ENCODE peak calls at places on chromosomes 12 and 14, in five cellular contexts. P is PC-9, D is fibroblast of lung, G is endodermal cell, H is lower lobe of right lung. O is an unnamed sample.

GRCh38 chr12:8078400-8078799 is 3.7 kb upstream of the NECAP1 start:
- DNase-seq in P (peak), D (peak), G (peak), H (no peak), O (peak)

GRCh38 chr12:95014554-95014953 is 11.1 kb upstream of the NDUFA12 start:
- DNase-seq in P (no peak), D (no peak), G (no peak), H (no peak), O (no peak)

GRCh38 chr12:114846771-114847170 is 162.8 kb upstream of the TBX3 start:
- DNase-seq in P (no peak), D (no peak), G (no peak), H (no peak), O (no peak)

GRCh38 chr14:76844223-76844622 is 18.0 kb downstream of the LRRC74A start:
- DNase-seq in P (no peak), D (peak), G (peak), H (peak), O (peak)

GRCh38 chr12:1630827-1631591 is 2.0 kb downstream of the WNT5B start:
- DNase-seq in P (no peak), D (peak), G (peak), H (no peak), O (peak)

GRCh38 chr12:100356646-100357223 is at the start of gene SLC17A8:
- DNase-seq in P (no peak), D (no peak), G (peak), H (no peak), O (no peak)

GRCh38 chr12:7375145-7375543 is 68.8 kb downstream of the CD163L1 start:
- DNase-seq in P (no peak), D (no peak), G (no peak), H (no peak), O (no peak)

GRCh38 chr12:226401-226800 is 12.4 kb upstream of the SLC6A12 start:
- DNase-seq in P (no peak), D (no peak), G (peak), H (no peak), O (no peak)

GRCh38 chr14:91252901-91253794 is 8.6 kb upstream of the GPR68 start:
- DNase-seq in P (no peak), D (no peak), G (peak), H (peak), O (no peak)

GRCh38 chr14:30240685-30241084 is 313.0 kb upstream of the PRKD1 start:
- DNase-seq in P (no peak), D (no peak), G (no peak), H (no peak), O (no peak)

GRCh38 chr14:100359111-100359510 is 36.0 kb downstream of the SLC25A47 start:
- DNase-seq in P (no peak), D (no peak), G (no peak), H (no peak), O (no peak)
- H3K27ac ChIP-seq in P (no peak), D (no peak), G (no peak), H (no peak), O (no peak)

DNA sequence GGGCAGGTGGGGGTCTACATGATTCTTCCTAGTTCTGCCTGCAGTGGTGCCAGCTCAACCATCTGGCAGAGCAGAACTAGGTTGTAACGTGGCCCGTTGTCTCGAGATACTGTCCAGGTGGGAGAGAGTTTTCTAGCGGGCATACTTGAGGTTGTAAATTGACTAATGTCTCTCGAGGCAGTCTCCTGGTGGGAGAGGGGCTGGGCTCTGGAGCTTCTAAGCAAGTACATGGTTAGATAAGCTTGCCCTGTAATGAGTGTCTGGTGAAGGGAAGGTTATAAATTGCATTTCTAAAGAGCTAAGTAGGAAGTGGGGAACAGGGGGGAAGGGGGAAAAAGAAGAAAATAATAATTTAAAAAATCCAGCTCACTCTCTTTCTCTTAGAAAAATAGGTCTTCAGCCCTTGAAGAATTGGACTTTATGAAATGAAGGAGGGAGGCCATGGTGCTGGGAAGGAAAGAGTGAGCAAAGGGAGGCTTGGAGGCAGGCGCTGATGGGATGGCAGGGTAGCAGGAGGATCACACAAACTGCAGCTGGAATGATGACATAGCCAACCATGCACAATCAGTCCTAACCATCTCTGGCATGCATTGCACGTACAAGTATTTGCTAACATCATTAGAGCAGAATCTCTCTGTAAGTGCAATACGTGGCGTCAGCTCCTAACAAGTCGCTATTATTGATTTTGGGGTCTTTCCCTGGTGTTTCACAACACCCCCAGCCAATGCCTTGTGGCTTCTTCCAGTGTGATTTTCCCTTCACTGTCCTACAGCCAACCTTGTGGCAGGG is 18.3 kb downstream of the BDKRB1 start:
- DNase-seq in P (no peak), D (peak), G (no peak), H (no peak), O (no peak)
- TF ChIP-seq CTCF in P (no peak), D (no peak), G (no peak), H (no peak), O (no peak)

DNA sequence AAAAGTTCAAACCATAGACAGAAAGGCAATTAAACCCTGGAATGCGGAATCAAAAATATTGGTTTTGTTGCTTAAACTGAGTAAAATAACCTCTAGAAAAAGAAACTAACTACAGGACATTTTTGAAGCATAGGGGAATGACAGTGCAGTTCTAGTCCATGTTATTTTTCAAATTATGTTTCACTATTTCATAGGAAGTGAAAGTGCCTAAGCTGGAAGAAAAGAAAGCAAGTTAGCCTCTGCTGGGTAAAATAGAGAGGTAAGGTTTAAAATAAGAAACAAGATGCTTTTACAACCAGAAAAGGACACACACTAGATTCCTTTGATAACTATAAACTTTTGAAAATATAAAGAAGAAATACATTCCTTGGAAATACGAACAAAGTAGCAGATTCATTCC is 1.1 kb downstream of the CLECL1 start:
- DNase-seq in P (no peak), D (no peak), G (no peak), H (no peak), O (no peak)
- H3K27ac ChIP-seq in P (no peak), D (no peak), G (no peak), H (peak), O (no peak)

DNA sequence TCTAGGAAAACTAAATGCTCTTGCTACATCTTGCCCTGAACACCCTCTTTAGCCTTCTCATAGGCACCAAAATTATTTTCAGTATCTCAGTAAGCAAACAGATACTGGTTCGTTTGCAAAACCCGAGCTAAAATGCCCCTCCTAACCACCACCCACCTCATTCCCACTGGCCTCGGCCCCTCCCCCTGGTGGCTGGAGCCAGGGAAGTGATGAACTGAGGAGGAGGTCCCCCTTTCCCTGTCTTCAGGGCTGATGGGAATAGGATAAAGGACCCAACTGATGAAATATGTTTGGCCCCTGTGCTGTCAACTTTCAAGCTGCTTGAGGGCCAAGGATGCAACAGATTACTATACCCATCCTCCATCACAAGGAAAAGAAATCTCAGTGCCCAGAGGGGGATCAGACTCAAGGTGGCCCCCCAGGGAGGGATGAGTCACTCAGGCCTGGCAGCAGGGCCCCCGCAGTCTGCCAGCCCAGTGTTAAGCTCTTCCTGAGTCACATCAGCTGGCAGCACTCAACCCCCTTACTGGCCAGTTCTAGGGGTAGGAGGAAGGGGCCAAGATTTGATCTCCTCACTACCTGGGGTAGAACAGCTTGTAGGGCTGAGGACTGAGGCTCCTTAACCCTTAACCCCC is 1.7 kb downstream of the ANKRD52 start:
- DNase-seq in P (no peak), D (peak), G (peak), H (no peak), O (no peak)
- TF ChIP-seq CTCF in P (no peak), D (peak), G (peak), H (no peak), O (peak)

GRCh38 chr12:27178251-27178650 is 65.8 kb upstream of the STK38L start:
- DNase-seq in P (no peak), D (no peak), G (no peak), H (no peak), O (no peak)
- H3K27ac ChIP-seq in P (peak), D (no peak), G (no peak), H (no peak), O (peak)

GRCh38 chr12:105235747-105236476 is at the start of gene APPL2:
- DNase-seq in P (peak), D (peak), G (peak), H (peak), O (peak)
- TF ChIP-seq CTCF in P (peak), D (no peak), G (peak), H (peak), O (no peak)

O was measured in brain microvascular endothelial cell.